ENCODE peak calls at places on chromosomes 6 and 20, in four cellular contexts. L is fibroblast of the aortic adventitia, K is ascending aorta, U is fibroblast of lung. M is an unnamed sample.

GRCh38 chr6:28429781-28430180 is 13.5 kb downstream of the ZSCAN23 start:
- DNase-seq in L (no peak), K (no peak), U (no peak), M (no peak)

GRCh38 chr20:43824699-43825402 is 89.8 kb upstream of the TOX2 start:
- DNase-seq in L (peak; percentile 53), K (no peak), U (peak; percentile 64), M (no peak)

GRCh38 chr6:44377484-44377883 is 10.0 kb upstream of the CDC5L start:
- DNase-seq in L (no peak), K (no peak), U (no peak), M (no peak)

GRCh38 chr20:60057866-60058807 is 99.9 kb downstream of the CDH26 start:
- DNase-seq in L (no peak), K (no peak), U (peak; percentile 64), M (peak; percentile 81)

GRCh38 chr6:138480279-138480949 is 18.9 kb downstream of the NHSL1 start:
- DNase-seq in L (no peak), K (no peak), U (no peak), M (no peak)

GRCh38 chr6:11585426-11586016 is 48.0 kb downstream of the TMEM170B start:
- DNase-seq in L (peak; percentile 83), K (no peak), U (peak; percentile 78), M (peak; percentile 24)

GRCh38 chr20:40464731-40465208 is 224.3 kb downstream of the MAFB start:
- DNase-seq in L (no peak), K (no peak), U (no peak), M (no peak)

GRCh38 chr6:35810831-35811698 is 5.9 kb downstream of the LHFPL5 start:
- DNase-seq in L (peak; percentile 24), K (no peak), U (peak; percentile 34), M (no peak)

GRCh38 chr20:57656252-57656820 is 36.1 kb upstream of the ZBP1 start:
- DNase-seq in L (no peak), K (no peak), U (no peak), M (no peak)

GRCh38 chr20:36959242-36959641 is 7.7 kb upstream of the SAMHD1 start:
- DNase-seq in L (no peak), K (no peak), U (no peak), M (no peak)

GRCh38 chr6:107820571-107821261 is 3.4 kb downstream of the SCML4 start:
- DNase-seq in L (peak; percentile 54), K (no peak), U (peak; percentile 19), M (no peak)

GRCh38 chr6:36443951-36444428 is 1.2 kb downstream of the KCTD20 start:
- DNase-seq in L (peak; percentile 41), K (no peak), U (peak; percentile 15), M (peak; percentile 18)

GRCh38 chr6:38499046-38499445 is 140.7 kb downstream of the BTBD9 start:
- DNase-seq in L (no peak), K (no peak), U (no peak), M (no peak)

GRCh38 chr6:80454661-80455365 is 348.3 kb downstream of the BCKDHB start:
- DNase-seq in L (peak; percentile 51), K (no peak), U (peak; percentile 18), M (no peak)

GRCh38 chr6:69265706-69266105 is 531.1 kb downstream of the LMBRD1 start:
- DNase-seq in L (no peak), K (no peak), U (no peak), M (no peak)

GRCh38 chr6:76774750-76775396 is 688.4 kb downstream of the HTR1B start:
- DNase-seq in L (peak; percentile 10), K (no peak), U (no peak), M (no peak)

GRCh38 chr20:24458441-24458840 is 11.0 kb upstream of the SYNDIG1 start:
- DNase-seq in L (no peak), K (no peak), U (no peak), M (no peak)

GRCh38 chr6:49662231-49662876 is 25.7 kb upstream of the RHAG start:
- DNase-seq in L (no peak), K (no peak), U (no peak), M (no peak)

GRCh38 chr6:161003336-161003735 is 11.8 kb downstream of the MAP3K4 start:
- DNase-seq in L (peak; percentile 44), K (no peak), U (no peak), M (no peak)

GRCh38 chr6:130459316-130459715 is 93.5 kb downstream of the TMEM200A start:
- DNase-seq in L (peak; percentile 32), K (no peak), U (no peak), M (no peak)

GRCh38 chr6:157093555-157093954 is 229.8 kb downstream of the TMEM242 start:
- DNase-seq in L (no peak), K (no peak), U (no peak), M (no peak)

GRCh38 chr20:44938637-44939036 is 21.6 kb downstream of the TOMM34 start:
- DNase-seq in L (no peak), K (no peak), U (no peak), M (no peak)

GRCh38 chr20:24610341-24611115 is 141.1 kb downstream of the SYNDIG1 start:
- DNase-seq in L (no peak), K (no peak), U (no peak), M (no peak)

GRCh38 chr6:63930848-63931247 is 295.2 kb downstream of the PHF3 start:
- DNase-seq in L (no peak), K (no peak), U (no peak), M (no peak)

GRCh38 chr6:20367716-20368485 is 33.8 kb upstream of the E2F3 start:
- DNase-seq in L (no peak), K (no peak), U (no peak), M (no peak)

GRCh38 chr20:16258766-16259165 is 314.5 kb downstream of the KIF16B start:
- DNase-seq in L (no peak), K (no peak), U (no peak), M (no peak)

GRCh38 chr6:87012035-87012434 is 74.7 kb downstream of the HTR1E start:
- DNase-seq in L (no peak), K (no peak), U (no peak), M (no peak)

GRCh38 chr6:131950767-131951575 is at the start of gene CCN2:
- DNase-seq in L (peak; percentile 100), K (peak; percentile 13), U (peak; percentile 97), M (no peak)

GRCh38 chr6:106730264-106730663 is 100.9 kb downstream of the QRSL1 start:
- DNase-seq in L (no peak), K (no peak), U (no peak), M (no peak)

GRCh38 chr6:106729848-106730247 is 100.5 kb downstream of the QRSL1 start:
- DNase-seq in L (no peak), K (no peak), U (no peak), M (no peak)

GRCh38 chr6:106731843-106732160 is 102.4 kb downstream of the QRSL1 start:
- DNase-seq in L (no peak), K (no peak), U (no peak), M (no peak)

GRCh38 chr6:106731144-106731842 is 101.9 kb downstream of the QRSL1 start:
- DNase-seq in L (no peak), K (no peak), U (no peak), M (no peak)

DNA sequence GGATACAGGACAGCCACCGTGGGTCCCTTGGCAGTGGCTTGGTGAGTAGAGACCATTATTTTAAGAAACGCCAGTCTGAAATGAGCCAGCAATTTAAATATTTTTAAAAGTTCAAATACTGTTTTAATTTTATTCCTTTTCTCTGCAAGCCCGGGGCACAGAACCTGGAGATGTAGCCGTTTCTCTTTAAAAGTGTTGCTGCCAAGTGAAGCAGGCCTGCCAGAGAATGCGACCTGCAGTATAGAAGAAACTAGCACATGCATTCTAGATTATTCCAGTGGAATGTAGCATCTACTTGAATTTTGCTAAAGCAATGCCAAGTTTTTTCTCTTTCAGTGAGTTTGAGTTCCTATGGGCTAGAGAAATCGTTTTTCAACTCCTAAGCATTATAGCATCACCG is 101.3 kb downstream of the QRSL1 start:
- DNase-seq in L (peak; percentile 38), K (no peak), U (no peak), M (no peak)
- H3K4me3 ChIP-seq in L (no peak overlapping the region), K (no peak overlapping the region), U (no peak overlapping the region), M (no peak overlapping the region)

DNA sequence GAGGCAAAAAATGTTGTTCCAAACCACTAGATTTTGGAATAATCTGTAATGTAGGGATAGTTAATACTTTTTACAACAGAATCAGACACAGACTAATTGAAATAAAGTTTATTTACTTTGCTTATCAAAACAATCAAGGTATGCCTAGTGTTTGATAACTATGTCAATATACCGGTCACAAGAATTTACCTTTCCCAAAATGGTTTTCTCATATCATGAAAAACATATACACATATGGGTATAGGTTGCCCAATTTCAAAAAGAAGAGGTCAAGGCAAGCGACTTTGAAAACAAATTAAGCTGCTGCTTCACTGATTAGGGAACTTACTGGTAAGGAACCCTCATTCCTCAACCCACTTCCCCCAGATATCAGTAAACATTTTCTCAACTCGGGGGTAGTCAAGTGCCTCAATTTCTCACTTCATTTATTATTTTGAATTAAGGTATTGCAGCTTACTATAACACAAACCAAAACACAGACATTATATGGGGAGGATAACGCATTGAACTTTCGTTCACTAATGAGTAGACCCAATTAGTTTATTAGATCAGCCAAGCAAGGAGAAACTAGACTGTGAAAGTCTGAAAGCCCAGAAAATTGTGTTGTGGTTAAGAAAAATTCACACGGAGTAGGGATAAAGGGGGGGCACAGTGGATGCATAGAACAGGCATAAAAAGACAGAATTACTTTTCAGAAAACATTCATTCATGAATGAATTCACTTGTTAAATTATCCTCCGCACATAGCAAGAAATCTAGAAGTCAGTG is 9.0 kb upstream of the ELOVL5 start:
- DNase-seq in L (no peak), K (no peak), U (no peak), M (no peak)
- H3K4me3 ChIP-seq in L (no peak overlapping the region), K (no peak overlapping the region), U (no peak overlapping the region), M (no peak overlapping the region)

GRCh38 chr6:149013932-149014331 is 267.1 kb downstream of the UST start:
- DNase-seq in L (no peak), K (no peak), U (no peak), M (no peak)

GRCh38 chr6:149015877-149016525 is 269.2 kb downstream of the UST start:
- DNase-seq in L (no peak), K (no peak), U (no peak), M (no peak)

GRCh38 chr6:149015224-149015876 is 268.5 kb downstream of the UST start:
- DNase-seq in L (peak; percentile 91), K (no peak), U (peak; percentile 83), M (no peak)

GRCh38 chr6:149016716-149017115 is 269.9 kb downstream of the UST start:
- DNase-seq in L (no peak), K (no peak), U (no peak), M (no peak)

DNA sequence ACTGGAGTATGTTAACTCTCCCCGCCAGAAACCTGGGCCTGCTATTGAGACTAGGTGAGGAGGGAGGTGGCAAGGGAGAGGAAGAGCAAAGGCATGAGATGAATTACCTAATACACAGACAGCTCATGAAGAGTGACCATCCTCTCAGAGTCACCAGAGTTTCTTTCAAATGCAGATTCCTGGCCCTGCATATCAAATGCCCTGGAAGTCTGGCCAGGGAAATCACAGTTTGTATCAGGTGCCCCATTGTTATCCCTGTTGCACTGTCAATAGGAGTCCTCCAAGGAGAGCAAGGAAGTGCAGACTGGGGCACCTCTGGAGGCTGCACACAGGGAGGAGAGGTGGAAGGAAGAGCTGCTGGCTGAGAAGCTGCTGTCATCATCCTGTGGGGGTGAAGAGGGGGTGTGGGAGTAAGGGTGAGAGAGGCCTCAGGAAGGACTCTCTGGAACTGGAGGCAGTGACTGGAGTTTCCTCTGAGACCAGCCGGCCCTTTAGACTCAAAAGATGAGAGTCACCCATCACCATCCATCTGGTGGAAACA is 267.9 kb downstream of the UST start:
- DNase-seq in L (no peak), K (no peak), U (no peak), M (no peak)
- H3K4me3 ChIP-seq in L (peak overlapping the region; percentile 13), K (no peak overlapping the region), U (no peak overlapping the region), M (no peak overlapping the region)

GRCh38 chr6:166073082-166073481 is 94.6 kb downstream of the TBXT start:
- DNase-seq in L (no peak), K (no peak), U (no peak), M (no peak)
- H3K4me3 ChIP-seq in L (no peak overlapping the region), K (no peak overlapping the region), U (no peak overlapping the region), M (no peak overlapping the region)

M was measured in Jurkat, Clone E6-1.